ENCODE peak calls at places on chromosome 10, in eight cellular contexts. L is neural progenitor cell; J is CD8-positive, alpha-beta T cell; V is colonic mucosa; N is RWPE2; W is astrocyte; D is GM23338; Q is psoas muscle. Z is an unnamed sample.

GRCh38 chr10:33276282-33276923 is 58.1 kb downstream of the NRP1 start:
- DNase-seq in L (no peak), J (no peak), V (no peak), N (no peak), W (no peak), D (no peak), Q (no peak), Z (no peak)

GRCh38 chr10:43857206-43857952 is 208.7 kb upstream of the ZNF32 start:
- DNase-seq in L (no peak), J (peak; percentile 40), V (no peak), N (no peak), W (peak; percentile 96), D (no peak), Q (no peak), Z (no peak)

GRCh38 chr10:110993024-110993693 is 73.8 kb downstream of the SHOC2 start:
- DNase-seq in L (no peak), J (no peak), V (no peak), N (no peak), W (peak; percentile 94), D (no peak), Q (no peak), Z (no peak)

GRCh38 chr10:109966961-109967738 is 40.6 kb upstream of the ADD3 start:
- DNase-seq in L (no peak), J (no peak), V (peak; percentile 48), N (no peak), W (peak; percentile 72), D (peak; percentile 28), Q (no peak), Z (no peak)

GRCh38 chr10:44416021-44416758 is 31.3 kb upstream of the CXCL12 start:
- DNase-seq in L (no peak), J (no peak), V (no peak), N (no peak), W (peak; percentile 45), D (no peak), Q (no peak), Z (no peak)

GRCh38 chr10:3902054-3902808 is 117.2 kb upstream of the KLF6 start:
- DNase-seq in L (peak; percentile 5), J (peak; percentile 39), V (no peak), N (no peak), W (peak; percentile 67), D (no peak), Q (no peak), Z (no peak)

GRCh38 chr10:18260308-18260971 is 120.2 kb downstream of the CACNB2 start:
- DNase-seq in L (peak; percentile 24), J (no peak), V (no peak), N (no peak), W (no peak), D (peak; percentile 33), Q (no peak), Z (no peak)

GRCh38 chr10:132507956-132508490 is 29.6 kb upstream of the INPP5A start:
- DNase-seq in L (no peak), J (no peak), V (no peak), N (no peak), W (no peak), D (no peak), Q (peak; percentile 51), Z (no peak)

GRCh38 chr10:33336606-33337334 is 2.3 kb upstream of the NRP1 start:
- DNase-seq in L (peak; percentile 64), J (no peak), V (peak; percentile 57), N (peak; percentile 61), W (no peak), D (peak; percentile 65), Q (peak; percentile 76), Z (no peak)

GRCh38 chr10:22693371-22693784 is 21.0 kb downstream of the PIP4K2A start:
- DNase-seq in L (no peak), J (no peak), V (no peak), N (no peak), W (peak; percentile 84), D (no peak), Q (no peak), Z (no peak)

GRCh38 chr10:24272374-24272773 is 63.4 kb downstream of the KIAA1217 start:
- DNase-seq in L (no peak), J (no peak), V (no peak), N (no peak), W (peak; percentile 83), D (peak; percentile 10), Q (no peak), Z (no peak)

GRCh38 chr10:124665558-124665957 is 78.6 kb downstream of the FAM53B start:
- DNase-seq in L (no peak), J (no peak), V (no peak), N (no peak), W (no peak), D (no peak), Q (no peak), Z (no peak)

GRCh38 chr10:98910048-98910447 is 325.6 kb downstream of the HPSE2 start:
- DNase-seq in L (no peak), J (no peak), V (no peak), N (no peak), W (no peak), D (no peak), Q (no peak), Z (no peak)

GRCh38 chr10:110044681-110045080 is 36.9 kb downstream of the ADD3 start:
- DNase-seq in L (no peak), J (no peak), V (no peak), N (no peak), W (peak; percentile 57), D (no peak), Q (no peak), Z (no peak)

GRCh38 chr10:117241541-117242462 is 888 bp downstream of the SLC18A2 start:
- DNase-seq in L (peak; percentile 67), J (no peak), V (no peak), N (no peak), W (no peak), D (peak; percentile 67), Q (no peak), Z (no peak)

GRCh38 chr10:12826800-12827372 is 174.6 kb downstream of the CCDC3 start:
- DNase-seq in L (no peak), J (no peak), V (no peak), N (no peak), W (no peak), D (peak; percentile 11), Q (no peak), Z (no peak)

GRCh38 chr10:80288849-80289248 is 609 bp downstream of the MAT1A start:
- DNase-seq in L (no peak), J (no peak), V (no peak), N (no peak), W (no peak), D (no peak), Q (no peak), Z (no peak)

GRCh38 chr10:45008524-45009161 is 7.9 kb downstream of the ZNF22 start:
- DNase-seq in L (peak; percentile 78), J (no peak), V (peak; percentile 50), N (no peak), W (peak; percentile 78), D (peak; percentile 92), Q (no peak), Z (no peak)

GRCh38 chr10:75708060-75708459 is 276.6 kb downstream of the LRMDA start:
- DNase-seq in L (no peak), J (no peak), V (no peak), N (no peak), W (no peak), D (no peak), Q (no peak), Z (no peak)

GRCh38 chr10:131983780-131984179 is 2.1 kb upstream of the BNIP3 start:
- DNase-seq in L (no peak), J (no peak), V (no peak), N (no peak), W (peak; percentile 88), D (no peak), Q (no peak), Z (no peak)

GRCh38 chr10:30792025-30792424 is 162.5 kb upstream of the LYZL2 start:
- DNase-seq in L (no peak), J (peak; percentile 57), V (no peak), N (no peak), W (no peak), D (no peak), Q (no peak), Z (no peak)

GRCh38 chr10:48309711-48310226 is 3.3 kb downstream of the MAPK8 start:
- DNase-seq in L (peak; percentile 11), J (no peak), V (no peak), N (no peak), W (peak; percentile 84), D (no peak), Q (no peak), Z (no peak)
- TF ChIP-seq CTCF in L (peak; percentile 52), J (peak; percentile 27), V (peak; percentile 19), N (peak; percentile 52), W (no peak), D (peak; percentile 51), Q (peak; percentile 24), Z (peak; percentile 22)

GRCh38 chr10:71455035-71455434 is 58.3 kb downstream of the CDH23 start:
- DNase-seq in L (no peak), J (no peak), V (no peak), N (no peak), W (no peak), D (no peak), Q (no peak), Z (no peak)

GRCh38 chr10:71453186-71453585 is 56.5 kb downstream of the CDH23 start:
- DNase-seq in L (no peak), J (no peak), V (no peak), N (no peak), W (no peak), D (no peak), Q (no peak), Z (no peak)

GRCh38 chr10:71451754-71452153 is 55.0 kb downstream of the CDH23 start:
- DNase-seq in L (no peak), J (no peak), V (no peak), N (no peak), W (no peak), D (no peak), Q (no peak), Z (no peak)

GRCh38 chr10:71456631-71457030 is 59.9 kb downstream of the CDH23 start:
- DNase-seq in L (no peak), J (no peak), V (no peak), N (no peak), W (no peak), D (no peak), Q (no peak), Z (no peak)

DNA sequence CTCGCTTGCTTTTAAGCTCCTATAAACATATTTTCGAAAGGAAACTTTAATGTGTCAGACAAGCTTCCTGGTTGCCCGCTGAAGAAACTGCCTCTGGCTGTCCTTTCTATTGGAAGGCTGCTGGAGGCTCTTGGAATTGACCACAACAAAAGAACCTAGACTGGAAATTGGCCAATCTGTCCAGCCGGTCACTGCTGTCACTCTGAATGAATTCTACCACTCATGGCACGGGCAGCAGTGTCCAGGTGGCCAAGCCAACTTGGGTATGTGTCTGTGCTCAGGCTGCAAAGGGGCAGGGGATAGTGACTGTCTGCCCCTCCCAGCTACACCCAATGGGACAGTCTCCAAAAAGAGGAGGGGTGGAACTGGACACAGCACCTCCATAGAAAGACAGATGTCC is 57.6 kb downstream of the CDH23 start:
- DNase-seq in L (no peak), J (no peak), V (no peak), N (no peak), W (no peak), D (no peak), Q (no peak), Z (no peak)
- H3K27me3 ChIP-seq in L (no peaks in the 10 kb centered on the region), J (no peaks in the 10 kb centered on the region), V (no peaks in the 10 kb centered on the region), N (peaks cover 5% of the 10 kb centered on the region), W (peaks cover 19% of the 10 kb centered on the region), D (no peaks in the 10 kb centered on the region), Q (no peaks in the 10 kb centered on the region), Z (no peaks in the 10 kb centered on the region)

GRCh38 chr10:91409069-91409868 is 875 bp upstream of the HECTD2 start:
- DNase-seq in L (peak; percentile 82), J (no peak), V (peak; percentile 78), N (peak; percentile 65), W (peak; percentile 91), D (peak; percentile 61), Q (peak; percentile 90), Z (peak; percentile 18)
- TF ChIP-seq CTCF in L (no peak), J (no peak), V (no peak), N (no peak), W (no peak), D (peak; percentile 13), Q (no peak), Z (peak; percentile 24)

GRCh38 chr10:121690152-121690551 is 91.9 kb upstream of the FGFR2 start:
- DNase-seq in L (no peak), J (no peak), V (no peak), N (no peak), W (no peak), D (no peak), Q (no peak), Z (no peak)
- H3K27me3 ChIP-seq in L (peaks cover 8% of the 10 kb centered on the region), J (no peaks in the 10 kb centered on the region), V (no peaks in the 10 kb centered on the region), N (no peaks in the 10 kb centered on the region), W (peaks cover 6% of the 10 kb centered on the region), D (no peaks in the 10 kb centered on the region), Q (no peaks in the 10 kb centered on the region), Z (no peaks in the 10 kb centered on the region)